ENCODE peak calls at places on chromosomes 6 and 20, in four cellular contexts. B, Y, N and H are unnamed samples.

GRCh38 chr6:10585232-10585887 is 64.2 kb downstream of the GCNT2 start:
- DNase-seq in B (no peak), Y (peak), N (no peak), H (no peak)

GRCh38 chr6:32046450-32047083 is 8.4 kb downstream of the CYP21A2 start:
- DNase-seq in B (peak), Y (peak), N (peak), H (no peak)

GRCh38 chr20:62354811-62355341 is 12.2 kb downstream of the LAMA5 start:
- DNase-seq in B (peak), Y (no peak), N (no peak), H (no peak)

GRCh38 chr6:1916334-1916985 is 306.7 kb downstream of the FOXC1 start:
- DNase-seq in B (no peak), Y (peak), N (no peak), H (no peak)

GRCh38 chr20:34564810-34565209 is 6.3 kb downstream of the MAP1LC3A start:
- DNase-seq in B (peak), Y (no peak), N (no peak), H (no peak)

GRCh38 chr6:150725795-150726194 is 126.1 kb downstream of the PLEKHG1 start:
- DNase-seq in B (no peak), Y (no peak), N (no peak), H (no peak)

GRCh38 chr6:1917628-1918371 is 308.1 kb downstream of the FOXC1 start:
- DNase-seq in B (no peak), Y (peak), N (no peak), H (peak)

GRCh38 chr6:14066782-14067406 is 50.7 kb upstream of the CD83 start:
- DNase-seq in B (no peak), Y (peak), N (no peak), H (peak)